ENCODE peak calls at places on chromosome 6, in ten cellular contexts. X is effector CD4-positive, alpha-beta T cell; W is GM03348; J is A549; B is M059J; K is small intestine; P is NCI-H345; Y is colonic mucosa; V is HCT116; S is BJ. C is an unnamed sample.

GRCh38 chr6:150091466-150091865 is 22.5 kb upstream of the ULBP3 start:
- DNase-seq in W (no peak), K (no peak), S (no peak), B (peak; percentile 21), Y (no peak), V (no peak), P (no peak), J (no peak), X (no peak), C (no peak)

GRCh38 chr6:3294396-3294795 is 35.6 kb downstream of the PSMG4 start:
- DNase-seq in B (no peak), V (no peak), X (no peak), J (no peak), Y (no peak), W (no peak), K (no peak), S (no peak), P (no peak), C (no peak)

GRCh38 chr6:20259316-20260049 is 47.2 kb upstream of the MBOAT1 start:
- DNase-seq in V (no peak), Y (no peak), S (no peak), J (no peak), K (no peak), P (no peak), B (no peak), X (no peak), W (no peak), C (no peak)

GRCh38 chr6:130421567-130421966 is 55.8 kb downstream of the TMEM200A start:
- DNase-seq in V (no peak), Y (no peak), P (no peak), B (peak; percentile 84), W (no peak), K (no peak), J (no peak), X (no peak), S (peak; percentile 29), C (no peak)

GRCh38 chr6:145225500-145225899 is 509.8 kb downstream of the EPM2A start:
- DNase-seq in V (no peak), S (no peak), B (no peak), K (no peak), X (no peak), W (no peak), P (no peak), J (no peak), Y (no peak), C (no peak)

GRCh38 chr6:1832844-1833787 is 223.4 kb downstream of the FOXC1 start:
- DNase-seq in B (peak; percentile 78), P (peak; percentile 9), S (no peak), J (no peak), V (no peak), W (no peak), Y (peak; percentile 71), X (no peak), K (peak; percentile 61), C (peak; percentile 86)

GRCh38 chr6:4820704-4821276 is 44.6 kb downstream of the CDYL start:
- DNase-seq in J (no peak), V (no peak), X (no peak), W (peak; percentile 76), Y (no peak), P (no peak), K (no peak), S (peak; percentile 39), B (no peak), C (no peak)

GRCh38 chr6:55176958-55177357 is 2.6 kb downstream of the HCRTR2 start:
- DNase-seq in P (no peak), Y (no peak), K (no peak), X (no peak), B (peak; percentile 7), W (no peak), V (no peak), S (no peak), J (no peak), C (no peak)

GRCh38 chr6:97674802-97675201 is 391.8 kb upstream of the MMS22L start:
- DNase-seq in K (no peak), W (peak; percentile 70), V (no peak), Y (no peak), S (peak; percentile 15), B (peak; percentile 49), P (no peak), X (no peak), J (no peak), C (no peak)

GRCh38 chr6:132246632-132247270 is 154.5 kb downstream of the MOXD1 start:
- DNase-seq in X (no peak), W (no peak), K (no peak), P (no peak), B (no peak), Y (no peak), J (no peak), V (no peak), S (no peak), C (no peak)

GRCh38 chr6:14861491-14861943 is 384.4 kb upstream of the JARID2 start:
- DNase-seq in V (no peak), B (no peak), J (no peak), K (no peak), S (no peak), X (no peak), W (no peak), P (no peak), Y (no peak), C (no peak)

GRCh38 chr6:14705841-14706377 is 540.0 kb upstream of the JARID2 start:
- DNase-seq in P (no peak), V (no peak), Y (no peak), X (no peak), W (no peak), K (peak; percentile 19), J (no peak), S (no peak), B (no peak), C (no peak)

GRCh38 chr6:81718126-81718525 is 34.4 kb downstream of the TENT5A start:
- DNase-seq in W (peak; percentile 6), K (no peak), S (no peak), B (no peak), P (no peak), V (no peak), J (no peak), Y (no peak), X (no peak), C (no peak)

GRCh38 chr6:152846825-152847224 is 96.2 kb downstream of the VIP start:
- DNase-seq in X (no peak), V (no peak), W (no peak), P (no peak), B (peak; percentile 31), Y (no peak), J (no peak), S (no peak), K (no peak), C (no peak)

GRCh38 chr6:3764516-3765333 is 13.2 kb upstream of the PXDC1 start:
- DNase-seq in V (no peak), S (no peak), K (no peak), P (no peak), X (no peak), B (no peak), W (no peak), J (no peak), Y (no peak), C (no peak)

GRCh38 chr6:33075568-33076405 is at the start of gene HLA-DPB1:
- DNase-seq in V (peak; percentile 52), X (peak; percentile 11), P (no peak), S (peak; percentile 14), W (peak; percentile 82), J (peak; percentile 28), B (peak; percentile 69), K (peak; percentile 76), Y (no peak), C (no peak)

GRCh38 chr6:170355661-170356060 is 49.1 kb downstream of the FAM120B start:
- DNase-seq in P (no peak), K (no peak), V (no peak), B (no peak), X (no peak), J (no peak), S (no peak), Y (no peak), W (no peak), C (no peak)

GRCh38 chr6:135522975-135523692 is 25.6 kb upstream of the AHI1 start:
- DNase-seq in K (peak; percentile 81), J (no peak), P (peak; percentile 26), V (no peak), B (peak; percentile 25), W (no peak), Y (no peak), S (no peak), X (no peak), C (no peak)

GRCh38 chr6:165776699-165777098 is 113.7 kb upstream of the PDE10A start:
- DNase-seq in X (no peak), K (no peak), P (no peak), S (no peak), J (no peak), W (no peak), V (no peak), B (no peak), Y (no peak), C (no peak)

C was measured in left lobe of liver.